ENCODE peak calls at places on chromosomes 13 and 19, in five cellular contexts. One of them, this sample, is unnamed.

GRCh38 chr19:35419046-35419445 is 29.0 kb upstream of the FFAR2 start:
- DNase-seq in mesenchymal stem cell: no peak
- DNase-seq in HuH-7: no peak
- DNase-seq in NCI-H1436: no peak
- DNase-seq in memory B cell: no peak
- DNase-seq in this sample: no peak

GRCh38 chr19:18086590-18087138 is at the start of gene IL12RB1:
- DNase-seq in mesenchymal stem cell: no peak
- DNase-seq in HuH-7: no peak
- DNase-seq in NCI-H1436: no peak
- DNase-seq in memory B cell: peak
- DNase-seq in this sample: no peak

GRCh38 chr13:55577082-55577846 is 1563.5 kb upstream of the PRR20A start:
- DNase-seq in mesenchymal stem cell: no peak
- DNase-seq in HuH-7: no peak
- DNase-seq in NCI-H1436: no peak
- DNase-seq in memory B cell: no peak
- DNase-seq in this sample: no peak

GRCh38 chr13:80224468-80224867 is 116.5 kb downstream of the SPRY2 start:
- DNase-seq in mesenchymal stem cell: no peak
- DNase-seq in HuH-7: no peak
- DNase-seq in NCI-H1436: no peak
- DNase-seq in memory B cell: no peak
- DNase-seq in this sample: no peak

GRCh38 chr13:48586591-48587103 is 53.8 kb upstream of the RCBTB2 start:
- DNase-seq in mesenchymal stem cell: no peak
- DNase-seq in HuH-7: no peak
- DNase-seq in NCI-H1436: no peak
- DNase-seq in memory B cell: no peak
- DNase-seq in this sample: no peak

GRCh38 chr19:17079710-17080440 is 4.3 kb downstream of the MYO9B start:
- DNase-seq in mesenchymal stem cell: peak
- DNase-seq in HuH-7: no peak
- DNase-seq in NCI-H1436: no peak
- DNase-seq in memory B cell: peak
- DNase-seq in this sample: peak

GRCh38 chr13:45082964-45083363 is 37.3 kb upstream of the GTF2F2 start:
- DNase-seq in mesenchymal stem cell: no peak
- DNase-seq in HuH-7: no peak
- DNase-seq in NCI-H1436: no peak
- DNase-seq in memory B cell: no peak
- DNase-seq in this sample: no peak

GRCh38 chr19:6218497-6219146 is 61.2 kb downstream of the MLLT1 start:
- DNase-seq in mesenchymal stem cell: peak
- DNase-seq in HuH-7: peak
- DNase-seq in NCI-H1436: peak
- DNase-seq in memory B cell: peak
- DNase-seq in this sample: peak

GRCh38 chr13:36130542-36131214 is 504 bp downstream of the DCLK1 start:
- DNase-seq in mesenchymal stem cell: no peak
- DNase-seq in HuH-7: no peak
- DNase-seq in NCI-H1436: no peak
- DNase-seq in memory B cell: no peak
- DNase-seq in this sample: no peak

GRCh38 chr13:41232715-41233114 is 30.7 kb downstream of the MTRF1 start:
- DNase-seq in mesenchymal stem cell: no peak
- DNase-seq in HuH-7: no peak
- DNase-seq in NCI-H1436: no peak
- DNase-seq in memory B cell: no peak
- DNase-seq in this sample: no peak

GRCh38 chr19:38411041-38411712 is 8.3 kb downstream of the FAM98C start:
- DNase-seq in mesenchymal stem cell: no peak
- DNase-seq in HuH-7: no peak
- DNase-seq in NCI-H1436: no peak
- DNase-seq in memory B cell: no peak
- DNase-seq in this sample: no peak

GRCh38 chr13:110367620-110368019 is 60.5 kb downstream of the COL4A2 start:
- DNase-seq in mesenchymal stem cell: no peak
- DNase-seq in HuH-7: no peak
- DNase-seq in NCI-H1436: no peak
- DNase-seq in memory B cell: no peak
- DNase-seq in this sample: no peak

GRCh38 chr13:111474136-111475002 is 153.9 kb downstream of the TEX29 start:
- DNase-seq in mesenchymal stem cell: peak
- DNase-seq in HuH-7: peak
- DNase-seq in NCI-H1436: peak
- DNase-seq in memory B cell: no peak
- DNase-seq in this sample: peak

GRCh38 chr19:55525289-55526101 is 11.4 kb downstream of the SBK2 start:
- DNase-seq in mesenchymal stem cell: no peak
- DNase-seq in HuH-7: no peak
- DNase-seq in NCI-H1436: no peak
- DNase-seq in memory B cell: no peak
- DNase-seq in this sample: no peak

GRCh38 chr13:74710006-74710405 is 575.8 kb upstream of the KLF12 start:
- DNase-seq in mesenchymal stem cell: no peak
- DNase-seq in HuH-7: no peak
- DNase-seq in NCI-H1436: no peak
- DNase-seq in memory B cell: no peak
- DNase-seq in this sample: no peak

GRCh38 chr13:26327905-26328304 is 74.0 kb downstream of the CDK8 start:
- DNase-seq in mesenchymal stem cell: no peak
- DNase-seq in HuH-7: no peak
- DNase-seq in NCI-H1436: no peak
- DNase-seq in memory B cell: no peak
- DNase-seq in this sample: no peak

GRCh38 chr13:42375663-42376062 is 103.7 kb downstream of the AKAP11 start:
- DNase-seq in mesenchymal stem cell: no peak
- DNase-seq in HuH-7: no peak
- DNase-seq in NCI-H1436: no peak
- DNase-seq in memory B cell: no peak
- DNase-seq in this sample: no peak

GRCh38 chr19:51317968-51318367 is 6.5 kb downstream of the IGLON5 start:
- DNase-seq in mesenchymal stem cell: no peak
- DNase-seq in HuH-7: no peak
- DNase-seq in NCI-H1436: no peak
- DNase-seq in memory B cell: no peak
- DNase-seq in this sample: no peak

GRCh38 chr19:43798546-43799409 is 3.5 kb downstream of the LYPD5 start:
- DNase-seq in mesenchymal stem cell: no peak
- DNase-seq in HuH-7: no peak
- DNase-seq in NCI-H1436: peak
- DNase-seq in memory B cell: no peak
- DNase-seq in this sample: peak

GRCh38 chr13:38872693-38873092 is 117.9 kb downstream of the STOML3 start:
- DNase-seq in mesenchymal stem cell: peak
- DNase-seq in HuH-7: peak
- DNase-seq in NCI-H1436: no peak
- DNase-seq in memory B cell: peak
- DNase-seq in this sample: peak

GRCh38 chr13:75637101-75637774 is 1.1 kb downstream of the LMO7 start:
- DNase-seq in mesenchymal stem cell: peak
- DNase-seq in HuH-7: no peak
- DNase-seq in NCI-H1436: no peak
- DNase-seq in memory B cell: no peak
- DNase-seq in this sample: no peak

GRCh38 chr13:105139380-105140285 is 1395.8 kb downstream of the EFNB2 start:
- DNase-seq in mesenchymal stem cell: peak
- DNase-seq in HuH-7: peak
- DNase-seq in NCI-H1436: no peak
- DNase-seq in memory B cell: peak
- DNase-seq in this sample: peak

GRCh38 chr19:4754248-4754647 is 30.6 kb upstream of the DPP9 start:
- DNase-seq in mesenchymal stem cell: peak
- DNase-seq in HuH-7: no peak
- DNase-seq in NCI-H1436: peak
- DNase-seq in memory B cell: no peak
- DNase-seq in this sample: no peak

GRCh38 chr13:51620165-51620983 is 36.1 kb downstream of the WDFY2 start:
- DNase-seq in mesenchymal stem cell: no peak
- DNase-seq in HuH-7: no peak
- DNase-seq in NCI-H1436: no peak
- DNase-seq in memory B cell: no peak
- DNase-seq in this sample: no peak

GRCh38 chr13:114015608-114016295 is 41.9 kb upstream of the C13orf46 start:
- DNase-seq in mesenchymal stem cell: no peak
- DNase-seq in HuH-7: no peak
- DNase-seq in NCI-H1436: no peak
- DNase-seq in memory B cell: no peak
- DNase-seq in this sample: no peak

GRCh38 chr13:109483369-109483768 is 303.0 kb downstream of the IRS2 start:
- DNase-seq in mesenchymal stem cell: no peak
- DNase-seq in HuH-7: no peak
- DNase-seq in NCI-H1436: no peak
- DNase-seq in memory B cell: no peak
- DNase-seq in this sample: no peak

GRCh38 chr19:57465680-57466381 is 8.9 kb upstream of the VN1R1 start:
- DNase-seq in mesenchymal stem cell: peak
- DNase-seq in HuH-7: no peak
- DNase-seq in NCI-H1436: no peak
- DNase-seq in memory B cell: no peak
- DNase-seq in this sample: peak

GRCh38 chr13:76868451-76868850 is 17.8 kb downstream of the KCTD12 start:
- DNase-seq in mesenchymal stem cell: no peak
- DNase-seq in HuH-7: no peak
- DNase-seq in NCI-H1436: no peak
- DNase-seq in memory B cell: no peak
- DNase-seq in this sample: no peak

GRCh38 chr13:92355213-92355612 is 871.4 kb upstream of the GPC6 start:
- DNase-seq in mesenchymal stem cell: peak
- DNase-seq in HuH-7: peak
- DNase-seq in NCI-H1436: no peak
- DNase-seq in memory B cell: no peak
- DNase-seq in this sample: no peak

GRCh38 chr19:41587838-41588210 is 11.9 kb downstream of the CEACAM21 start:
- DNase-seq in mesenchymal stem cell: no peak
- DNase-seq in HuH-7: no peak
- DNase-seq in NCI-H1436: no peak
- DNase-seq in memory B cell: no peak
- DNase-seq in this sample: no peak

GRCh38 chr19:5667751-5668271 is 12.5 kb downstream of the MICOS13 start:
- DNase-seq in mesenchymal stem cell: no peak
- DNase-seq in HuH-7: no peak
- DNase-seq in NCI-H1436: no peak
- DNase-seq in memory B cell: no peak
- DNase-seq in this sample: no peak

This sample was measured in erythroblast.